ENCODE peak calls at places on chromosome 10, in six cellular contexts. One of them, this sample, is unnamed. For H3K4me1, the result is how much of the 10 kb centered on the place peaks cover.

GRCh38 chr10:72875250-72876055 is 18.1 kb upstream of the OIT3 start:
- DNase-seq in iPS DF 6.9: no peak
- DNase-seq in neuronal stem cell: no peak
- DNase-seq in psoas muscle: no peak
- DNase-seq in sigmoid colon: no peak
- DNase-seq in body of pancreas: no peak
- DNase-seq in this sample: peak

GRCh38 chr10:123611243-123611642 is 54.9 kb upstream of the GPR26 start:
- DNase-seq in neuronal stem cell: no peak
- DNase-seq in psoas muscle: no peak
- DNase-seq in sigmoid colon: no peak
- DNase-seq in body of pancreas: no peak
- DNase-seq in iPS DF 6.9: no peak
- DNase-seq in this sample: no peak

GRCh38 chr10:48634198-48634983 is 29.5 kb upstream of the ARHGAP22 start:
- DNase-seq in iPS DF 6.9: no peak
- DNase-seq in neuronal stem cell: no peak
- DNase-seq in body of pancreas: no peak
- DNase-seq in psoas muscle: peak
- DNase-seq in sigmoid colon: peak
- DNase-seq in this sample: no peak

GRCh38 chr10:48579251-48579960 is 25.5 kb downstream of the ARHGAP22 start:
- DNase-seq in psoas muscle: no peak
- DNase-seq in body of pancreas: no peak
- DNase-seq in sigmoid colon: no peak
- DNase-seq in neuronal stem cell: no peak
- DNase-seq in iPS DF 6.9: no peak
- DNase-seq in this sample: no peak

GRCh38 chr10:58019863-58020537 is 247.7 kb downstream of the IPMK start:
- DNase-seq in iPS DF 6.9: no peak
- DNase-seq in body of pancreas: no peak
- DNase-seq in neuronal stem cell: no peak
- DNase-seq in psoas muscle: no peak
- DNase-seq in sigmoid colon: no peak
- DNase-seq in this sample: no peak

GRCh38 chr10:130230611-130231010 is 94.4 kb downstream of the GLRX3 start:
- DNase-seq in sigmoid colon: peak
- DNase-seq in iPS DF 6.9: no peak
- DNase-seq in body of pancreas: no peak
- DNase-seq in neuronal stem cell: no peak
- DNase-seq in psoas muscle: no peak
- DNase-seq in this sample: no peak

GRCh38 chr10:33459597-33459996 is 125.1 kb upstream of the NRP1 start:
- DNase-seq in iPS DF 6.9: no peak
- DNase-seq in body of pancreas: no peak
- DNase-seq in sigmoid colon: no peak
- DNase-seq in neuronal stem cell: no peak
- DNase-seq in psoas muscle: no peak
- DNase-seq in this sample: no peak

GRCh38 chr10:75971402-75972211 is 540.2 kb downstream of the LRMDA start:
- DNase-seq in neuronal stem cell: no peak
- DNase-seq in psoas muscle: no peak
- DNase-seq in sigmoid colon: no peak
- DNase-seq in iPS DF 6.9: no peak
- DNase-seq in body of pancreas: no peak
- DNase-seq in this sample: no peak

GRCh38 chr10:76034236-76035009 is 603.0 kb downstream of the LRMDA start:
- DNase-seq in psoas muscle: no peak
- DNase-seq in sigmoid colon: no peak
- DNase-seq in iPS DF 6.9: no peak
- DNase-seq in neuronal stem cell: no peak
- DNase-seq in body of pancreas: no peak
- DNase-seq in this sample: no peak

GRCh38 chr10:43225787-43226153 is 41.1 kb downstream of the RASGEF1A start:
- DNase-seq in sigmoid colon: peak
- DNase-seq in neuronal stem cell: no peak
- DNase-seq in iPS DF 6.9: no peak
- DNase-seq in psoas muscle: no peak
- DNase-seq in body of pancreas: peak
- DNase-seq in this sample: no peak

GRCh38 chr10:22607261-22607660 is 107.1 kb downstream of the PIP4K2A start:
- DNase-seq in psoas muscle: no peak
- DNase-seq in neuronal stem cell: no peak
- DNase-seq in iPS DF 6.9: no peak
- DNase-seq in sigmoid colon: no peak
- DNase-seq in body of pancreas: no peak
- DNase-seq in this sample: no peak

DNA sequence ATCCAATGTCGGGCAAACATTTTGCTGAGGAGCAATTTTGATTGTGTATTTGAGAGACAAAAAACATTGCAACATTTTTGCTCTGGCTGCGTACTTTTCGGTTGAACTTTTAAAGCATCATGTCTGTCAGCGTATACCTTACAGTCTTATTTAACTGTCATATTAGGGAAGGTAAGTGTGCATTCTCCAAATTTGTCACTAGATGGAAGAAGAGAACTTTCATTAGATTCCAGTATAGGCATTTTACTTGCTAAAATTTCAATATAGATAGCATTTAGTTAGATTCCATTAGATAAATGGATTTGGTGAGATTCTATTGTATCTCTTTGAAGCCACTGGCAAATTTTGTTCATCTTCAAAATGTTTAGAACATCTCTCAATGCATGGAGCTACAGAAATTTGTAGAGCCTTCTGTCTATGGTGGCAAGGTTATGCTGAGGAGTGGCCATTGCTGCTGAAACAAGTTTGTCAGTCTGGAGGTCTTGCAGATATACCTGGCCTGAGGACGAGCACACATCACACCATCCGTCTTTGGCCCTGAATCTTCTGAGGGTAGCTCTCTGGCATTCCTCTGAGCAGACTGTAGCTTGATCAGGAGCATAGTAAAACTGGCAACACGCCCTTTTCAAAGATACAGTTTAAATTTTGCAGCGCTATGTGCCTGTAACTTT is 437.5 kb upstream of the MBL2 start:
- DNase-seq in body of pancreas: no peak
- DNase-seq in sigmoid colon: no peak
- DNase-seq in iPS DF 6.9: no peak
- DNase-seq in neuronal stem cell: no peak
- DNase-seq in psoas muscle: no peak
- DNase-seq in this sample: peak
- H3K4me1 ChIP-seq in body of pancreas: under half
- H3K4me1 ChIP-seq in sigmoid colon: under half
- H3K4me1 ChIP-seq in iPS DF 6.9: under half
- H3K4me1 ChIP-seq in neuronal stem cell: under half
- H3K4me1 ChIP-seq in psoas muscle: under half
- H3K4me1 ChIP-seq in this sample: under half

GRCh38 chr10:50625663-50626062 is 1.9 kb upstream of the SGMS1 start:
- DNase-seq in body of pancreas: no peak
- DNase-seq in psoas muscle: no peak
- DNase-seq in iPS DF 6.9: no peak
- DNase-seq in sigmoid colon: no peak
- DNase-seq in neuronal stem cell: peak
- DNase-seq in this sample: peak
- H3K4me3 ChIP-seq in body of pancreas: peak
- H3K4me3 ChIP-seq in psoas muscle: peak
- H3K4me3 ChIP-seq in iPS DF 6.9: peak
- H3K4me3 ChIP-seq in sigmoid colon: peak
- H3K4me3 ChIP-seq in neuronal stem cell: peak
- H3K4me3 ChIP-seq in this sample: peak

DNA sequence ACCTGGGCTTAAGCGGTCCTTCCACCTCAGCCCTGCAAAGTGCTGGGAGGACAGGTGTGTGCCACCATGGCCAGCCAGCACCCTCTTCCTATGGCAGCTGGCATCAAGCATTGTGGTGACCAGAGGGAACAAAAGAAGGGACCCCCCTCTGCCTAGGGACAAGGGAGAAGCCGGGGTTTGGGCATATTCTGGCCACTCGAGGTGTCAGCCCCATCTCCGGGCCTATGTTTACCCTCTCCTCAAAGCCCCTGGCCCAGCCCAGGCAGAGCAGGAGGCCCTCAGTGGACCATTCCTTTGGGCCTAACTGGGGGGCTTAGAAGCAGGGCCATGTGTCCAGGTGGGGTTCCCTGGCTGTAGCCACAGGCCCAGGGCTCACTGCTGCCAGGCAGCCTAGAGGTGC is 23.9 kb downstream of the VSIR start:
- DNase-seq in sigmoid colon: no peak
- DNase-seq in iPS DF 6.9: no peak
- DNase-seq in neuronal stem cell: no peak
- DNase-seq in body of pancreas: no peak
- DNase-seq in psoas muscle: peak
- DNase-seq in this sample: no peak
- H3K4me1 ChIP-seq in sigmoid colon: under half
- H3K4me1 ChIP-seq in iPS DF 6.9: under half
- H3K4me1 ChIP-seq in neuronal stem cell: under half
- H3K4me1 ChIP-seq in body of pancreas: under half
- H3K4me1 ChIP-seq in psoas muscle: half or more
- H3K4me1 ChIP-seq in this sample: under half

DNA sequence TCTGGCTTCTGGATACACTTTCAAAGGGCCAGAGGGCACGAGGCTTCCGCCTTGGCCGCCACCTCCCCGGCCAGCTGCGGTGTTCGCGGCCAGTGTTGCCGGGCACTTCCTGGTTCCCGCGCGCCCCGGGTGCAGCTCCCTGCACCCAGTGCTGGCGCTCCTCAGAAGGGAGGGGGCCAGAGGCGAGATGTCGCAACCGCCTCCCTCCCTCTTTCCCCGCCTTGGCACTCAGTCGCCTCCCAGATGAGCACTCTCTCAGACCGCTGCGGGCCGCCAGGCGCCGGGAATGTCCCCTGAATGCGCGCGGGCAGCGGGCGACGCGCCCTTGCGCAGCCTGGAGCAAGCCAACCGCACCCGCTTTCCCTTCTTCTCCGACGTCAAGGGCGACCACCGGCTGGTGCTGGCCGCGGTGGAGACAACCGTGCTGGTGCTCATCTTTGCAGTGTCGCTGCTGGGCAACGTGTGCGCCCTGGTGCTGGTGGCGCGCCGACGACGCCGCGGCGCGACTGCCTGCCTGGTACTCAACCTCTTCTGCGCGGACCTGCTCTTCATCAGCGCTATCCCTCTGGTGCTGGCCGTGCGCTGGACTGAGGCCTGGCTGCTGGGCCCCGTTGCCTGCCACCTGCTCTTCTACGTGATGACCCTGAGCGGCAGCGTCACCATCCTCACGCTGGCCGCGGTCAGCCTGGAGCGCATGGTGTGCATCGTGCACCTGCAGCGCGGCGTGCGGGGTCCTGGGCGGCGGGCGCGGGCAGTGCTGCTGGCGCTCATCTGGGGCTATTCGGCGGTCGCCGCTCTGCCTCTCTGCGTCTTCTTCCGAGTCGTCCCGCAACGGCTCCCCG is at the start of gene FFAR4:
- DNase-seq in neuronal stem cell: no peak
- DNase-seq in body of pancreas: peak
- DNase-seq in iPS DF 6.9: no peak
- DNase-seq in psoas muscle: peak
- DNase-seq in sigmoid colon: peak
- DNase-seq in this sample: no peak
- H3K4me3 ChIP-seq in neuronal stem cell: no peak
- H3K4me3 ChIP-seq in body of pancreas: no peak
- H3K4me3 ChIP-seq in iPS DF 6.9: peak
- H3K4me3 ChIP-seq in psoas muscle: peak
- H3K4me3 ChIP-seq in sigmoid colon: no peak
- H3K4me3 ChIP-seq in this sample: no peak

GRCh38 chr10:71247804-71248203 is 35.4 kb downstream of the UNC5B start:
- DNase-seq in neuronal stem cell: no peak
- DNase-seq in psoas muscle: no peak
- DNase-seq in body of pancreas: no peak
- DNase-seq in sigmoid colon: no peak
- DNase-seq in iPS DF 6.9: no peak
- DNase-seq in this sample: no peak
- H3K4me1 ChIP-seq in neuronal stem cell: under half
- H3K4me1 ChIP-seq in psoas muscle: under half
- H3K4me1 ChIP-seq in body of pancreas: under half
- H3K4me1 ChIP-seq in sigmoid colon: under half
- H3K4me1 ChIP-seq in iPS DF 6.9: under half
- H3K4me1 ChIP-seq in this sample: under half

GRCh38 chr10:28470873-28471704 is 61.8 kb upstream of the WAC start:
- DNase-seq in sigmoid colon: no peak
- DNase-seq in psoas muscle: no peak
- DNase-seq in body of pancreas: no peak
- DNase-seq in iPS DF 6.9: no peak
- DNase-seq in neuronal stem cell: no peak
- DNase-seq in this sample: no peak
- H3K4me3 ChIP-seq in sigmoid colon: no peak
- H3K4me3 ChIP-seq in psoas muscle: no peak
- H3K4me3 ChIP-seq in body of pancreas: no peak
- H3K4me3 ChIP-seq in iPS DF 6.9: no peak
- H3K4me3 ChIP-seq in neuronal stem cell: no peak
- H3K4me3 ChIP-seq in this sample: no peak

GRCh38 chr10:109899578-109900355 is 23.5 kb downstream of the XPNPEP1 start:
- DNase-seq in iPS DF 6.9: no peak
- DNase-seq in body of pancreas: no peak
- DNase-seq in psoas muscle: no peak
- DNase-seq in sigmoid colon: peak
- DNase-seq in neuronal stem cell: no peak
- DNase-seq in this sample: no peak
- H3K4me1 ChIP-seq in iPS DF 6.9: under half
- H3K4me1 ChIP-seq in body of pancreas: half or more
- H3K4me1 ChIP-seq in psoas muscle: half or more
- H3K4me1 ChIP-seq in sigmoid colon: under half
- H3K4me1 ChIP-seq in neuronal stem cell: under half
- H3K4me1 ChIP-seq in this sample: under half

GRCh38 chr10:84269773-84270172 is 24.9 kb downstream of the RGR start:
- DNase-seq in neuronal stem cell: no peak
- DNase-seq in sigmoid colon: no peak
- DNase-seq in iPS DF 6.9: no peak
- DNase-seq in psoas muscle: no peak
- DNase-seq in body of pancreas: no peak
- DNase-seq in this sample: no peak

GRCh38 chr10:84264611-84265141 is 19.8 kb downstream of the RGR start:
- DNase-seq in psoas muscle: peak
- DNase-seq in body of pancreas: peak
- DNase-seq in iPS DF 6.9: peak
- DNase-seq in sigmoid colon: peak
- DNase-seq in neuronal stem cell: peak
- DNase-seq in this sample: peak

GRCh38 chr10:84265378-84265777 is 20.5 kb downstream of the RGR start:
- DNase-seq in neuronal stem cell: no peak
- DNase-seq in iPS DF 6.9: no peak
- DNase-seq in body of pancreas: no peak
- DNase-seq in psoas muscle: no peak
- DNase-seq in sigmoid colon: no peak
- DNase-seq in this sample: no peak

GRCh38 chr10:84270708-84271107 is 25.9 kb downstream of the RGR start:
- DNase-seq in neuronal stem cell: no peak
- DNase-seq in psoas muscle: no peak
- DNase-seq in iPS DF 6.9: no peak
- DNase-seq in sigmoid colon: no peak
- DNase-seq in body of pancreas: no peak
- DNase-seq in this sample: no peak

GRCh38 chr10:84267503-84268126 is 22.8 kb downstream of the RGR start:
- DNase-seq in sigmoid colon: no peak
- DNase-seq in neuronal stem cell: peak
- DNase-seq in iPS DF 6.9: peak
- DNase-seq in psoas muscle: no peak
- DNase-seq in body of pancreas: peak
- DNase-seq in this sample: peak
- H3K4me3 ChIP-seq in sigmoid colon: no peak
- H3K4me3 ChIP-seq in neuronal stem cell: no peak
- H3K4me3 ChIP-seq in iPS DF 6.9: no peak
- H3K4me3 ChIP-seq in psoas muscle: no peak
- H3K4me3 ChIP-seq in body of pancreas: no peak
- H3K4me3 ChIP-seq in this sample: no peak